ENCODE peak calls at places on chromosomes 2 and 18, in seven cellular contexts. S is H1, M is HepG2, Q is HCT116, I is K562, N is SK-N-SH, H is GM12878. A is an unnamed sample.

GRCh38 chr18:25279133-25279532 is 72.8 kb downstream of the ZNF521 start:
- DNase-seq in I (no peak), H (no peak), M (no peak), N (no peak), S (no peak), Q (no peak), A (no peak)

GRCh38 chr2:169705927-169706326 is 11.7 kb downstream of the PHOSPHO2 start:
- DNase-seq in N (no peak), H (no peak), S (no peak), M (no peak), Q (no peak), I (no peak), A (no peak)

GRCh38 chr18:55794288-55795052 is 206.5 kb upstream of the TCF4 start:
- DNase-seq in S (no peak), N (no peak), I (no peak), Q (no peak), M (no peak), H (no peak), A (no peak)

GRCh38 chr2:177419274-177419673 is 26.7 kb downstream of the AGPS start:
- DNase-seq in S (no peak), H (no peak), M (no peak), N (no peak), I (no peak), Q (no peak), A (no peak)

GRCh38 chr2:55951533-55951932 is 28.0 kb upstream of the EFEMP1 start:
- DNase-seq in N (no peak), I (no peak), H (no peak), Q (no peak), S (no peak), M (no peak), A (no peak)

GRCh38 chr2:70921031-70921430 is 14.7 kb upstream of the ATP6V1B1 start:
- DNase-seq in S (peak), H (no peak), Q (no peak), I (no peak), N (peak), M (no peak), A (no peak)

GRCh38 chr2:238169021-238169707 is 10.4 kb downstream of the ERFE start:
- DNase-seq in I (peak), Q (no peak), M (no peak), S (no peak), N (peak), H (no peak), A (no peak)

GRCh38 chr2:120571015-120571728 is 164.5 kb upstream of the GLI2 start:
- DNase-seq in M (no peak), Q (no peak), H (no peak), N (no peak), I (no peak), S (no peak), A (no peak)

GRCh38 chr18:13577091-13577697 is 149.2 kb downstream of the FAM210A start:
- DNase-seq in Q (no peak), S (no peak), N (no peak), H (peak), M (no peak), I (no peak), A (no peak)

GRCh38 chr2:187580462-187581124 is 26.4 kb upstream of the TFPI start:
- DNase-seq in Q (peak), M (peak), I (peak), N (peak), H (no peak), S (no peak), A (no peak)

GRCh38 chr2:100234141-100234540 is 88.2 kb downstream of the LONRF2 start:
- DNase-seq in N (no peak), S (no peak), M (no peak), I (no peak), H (no peak), Q (no peak), A (no peak)

GRCh38 chr2:121944072-121944829 is 188.8 kb downstream of the TSN start:
- DNase-seq in H (no peak), I (no peak), M (no peak), S (no peak), Q (no peak), N (no peak), A (peak)

GRCh38 chr18:43789234-43790000 is 512.1 kb upstream of the SYT4 start:
- DNase-seq in M (no peak), Q (no peak), N (peak), S (no peak), H (no peak), I (no peak), A (peak)

DNA sequence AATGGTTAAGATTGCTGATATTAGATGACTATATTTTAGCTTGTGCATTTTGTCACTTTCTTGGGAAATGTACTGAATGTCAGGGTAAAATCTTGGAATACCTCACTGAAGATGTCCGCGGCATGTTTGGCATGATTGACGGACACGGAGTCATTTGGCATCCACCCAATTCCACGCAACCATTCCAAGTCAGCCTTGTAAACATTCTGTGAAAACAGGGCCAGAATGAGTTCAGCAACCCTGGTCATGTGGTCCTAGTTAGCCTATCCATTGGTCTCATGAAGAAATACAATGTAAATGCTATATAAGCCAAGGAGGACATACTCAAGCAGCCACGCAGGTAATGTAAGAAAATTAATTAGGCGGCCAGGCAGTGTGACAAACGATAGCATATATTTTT is 159.5 kb downstream of the RIF1 start:
- DNase-seq in I (no peak), N (no peak), M (no peak), Q (no peak), S (no peak), H (no peak), A (peak)
- TF ChIP-seq JUND in I (no peak), N (no peak), M (no peak), Q (no peak), S (no peak), H (no peak), A (no peak)

DNA sequence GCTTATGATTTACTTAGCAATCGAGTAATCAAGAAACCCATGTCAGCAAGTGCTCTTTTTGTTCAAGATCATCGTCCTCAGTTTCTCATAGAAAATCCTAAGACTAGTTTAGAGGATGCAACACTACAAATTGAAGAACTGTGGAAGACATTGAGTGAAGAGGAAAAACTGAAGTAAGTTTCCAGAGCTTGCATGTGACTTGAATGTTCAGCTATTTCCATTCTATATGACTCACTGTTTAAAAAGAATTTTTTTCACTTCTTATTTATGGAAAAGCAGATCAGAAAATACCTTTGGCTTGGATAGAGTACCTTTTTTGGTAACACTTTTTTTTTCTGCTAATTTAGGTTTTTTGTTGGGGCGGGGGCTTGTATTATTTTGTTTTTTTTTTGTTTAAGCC is 70.7 kb downstream of the PMS1 start:
- DNase-seq in Q (no peak), M (no peak), H (no peak), S (no peak), I (no peak), N (no peak), A (no peak)
- TF ChIP-seq JUND in Q (no peak), M (no peak), H (no peak), S (no peak), I (no peak), N (peak), A (no peak)

DNA sequence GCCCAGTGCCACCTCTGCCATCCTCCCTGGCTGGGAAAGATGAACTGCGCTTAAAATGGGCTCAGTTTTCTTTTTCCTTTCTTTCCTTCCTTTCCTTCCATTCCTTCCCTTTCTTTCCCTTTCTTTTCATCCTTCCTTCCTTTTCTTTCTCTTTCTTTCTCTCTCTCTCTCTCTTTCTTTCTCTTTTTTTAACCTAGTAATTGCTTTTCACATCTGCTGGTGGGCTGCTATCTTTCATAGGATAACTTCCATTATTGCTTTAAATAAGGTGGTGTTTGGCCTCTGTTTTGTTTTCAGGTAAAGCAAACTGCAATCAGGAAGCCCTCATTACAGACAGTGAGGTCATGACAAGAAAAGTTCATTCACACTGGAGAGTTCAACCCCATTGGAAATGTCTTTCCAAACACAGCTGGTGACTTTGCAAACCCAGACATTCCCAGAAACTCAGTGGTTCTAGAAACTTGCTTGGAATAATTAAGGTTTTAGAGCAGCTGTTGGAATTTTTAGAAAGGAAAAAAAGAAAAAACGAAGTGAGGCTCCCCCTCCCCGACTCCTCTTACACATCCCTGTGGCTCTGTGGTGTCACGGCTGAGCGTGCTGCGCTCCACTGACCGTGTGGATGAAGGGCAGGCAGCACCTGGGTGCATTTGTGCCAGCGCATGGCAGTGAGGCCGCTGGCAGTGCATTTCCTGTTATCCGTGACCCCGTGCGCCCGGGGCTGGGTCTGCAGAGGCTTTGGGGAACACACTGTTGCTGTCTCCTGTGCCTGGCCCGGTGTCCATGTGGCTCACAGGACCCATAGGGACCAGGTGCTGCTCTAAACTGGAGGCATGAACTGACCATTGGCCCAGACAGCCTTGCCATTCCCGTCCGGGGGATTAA is 76.9 kb downstream of the MBP start:
- DNase-seq in N (no peak), S (no peak), H (no peak), I (no peak), Q (no peak), M (no peak), A (no peak)
- TF ChIP-seq JUND in N (no peak), S (no peak), H (no peak), I (no peak), Q (no peak), M (no peak), A (no peak)

GRCh38 chr2:8300905-8301304 is 381.0 kb upstream of the ID2 start:
- DNase-seq in I (no peak), Q (no peak), H (no peak), N (no peak), S (no peak), M (no peak), A (no peak)

GRCh38 chr2:8297376-8298213 is 384.3 kb upstream of the ID2 start:
- DNase-seq in N (no peak), M (no peak), S (no peak), H (no peak), I (no peak), Q (no peak), A (no peak)

GRCh38 chr2:8300216-8300615 is 381.6 kb upstream of the ID2 start:
- DNase-seq in N (no peak), Q (no peak), M (no peak), I (no peak), S (no peak), H (no peak), A (no peak)

GRCh38 chr2:8298783-8299182 is 383.1 kb upstream of the ID2 start:
- DNase-seq in M (no peak), H (no peak), N (no peak), S (no peak), I (no peak), Q (no peak), A (no peak)

DNA sequence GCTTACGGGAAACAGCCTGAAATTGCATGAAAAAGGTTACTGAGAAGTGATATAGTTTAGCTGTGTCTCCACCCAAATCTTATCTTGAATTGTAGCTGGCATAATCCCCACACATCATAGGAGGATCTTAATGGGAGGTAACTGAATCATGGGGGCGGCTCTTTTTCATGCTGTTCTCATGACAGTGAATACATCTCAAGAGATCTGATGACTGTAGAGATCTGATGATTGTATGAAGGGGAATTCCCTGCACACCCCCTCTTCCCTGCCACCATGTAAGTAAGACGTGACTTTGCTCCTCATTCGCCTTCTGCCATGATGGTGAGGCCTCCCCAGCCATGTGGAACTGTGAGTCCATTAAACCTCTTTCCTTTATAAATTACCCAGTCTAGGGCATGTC is 385.5 kb upstream of the ID2 start:
- DNase-seq in H (no peak), N (no peak), I (no peak), S (no peak), Q (no peak), M (no peak), A (no peak)
- TF ChIP-seq JUND in H (no peak), N (no peak), I (no peak), S (no peak), Q (no peak), M (no peak), A (no peak)

GRCh38 chr18:70288171-70288850 is 534 bp upstream of the SOCS6 start:
- DNase-seq in S (peak), H (no peak), N (no peak), I (no peak), M (peak), Q (no peak), A (peak)
- TF ChIP-seq JUND in S (no peak), H (no peak), N (no peak), I (no peak), M (no peak), Q (no peak), A (no peak)

GRCh38 chr18:79522451-79523220 is 126.9 kb downstream of the NFATC1 start:
- DNase-seq in N (no peak), S (peak), I (no peak), Q (no peak), M (no peak), H (no peak), A (no peak)
- TF ChIP-seq JUND in N (no peak), S (no peak), I (no peak), Q (no peak), M (no peak), H (no peak), A (no peak)

GRCh38 chr2:45699032-45699658 is 47.7 kb downstream of the PRKCE start:
- DNase-seq in Q (no peak), I (no peak), H (no peak), M (no peak), N (no peak), S (no peak), A (no peak)
- TF ChIP-seq JUND in Q (no peak), I (no peak), H (no peak), M (no peak), N (peak), S (no peak), A (no peak)

DNA sequence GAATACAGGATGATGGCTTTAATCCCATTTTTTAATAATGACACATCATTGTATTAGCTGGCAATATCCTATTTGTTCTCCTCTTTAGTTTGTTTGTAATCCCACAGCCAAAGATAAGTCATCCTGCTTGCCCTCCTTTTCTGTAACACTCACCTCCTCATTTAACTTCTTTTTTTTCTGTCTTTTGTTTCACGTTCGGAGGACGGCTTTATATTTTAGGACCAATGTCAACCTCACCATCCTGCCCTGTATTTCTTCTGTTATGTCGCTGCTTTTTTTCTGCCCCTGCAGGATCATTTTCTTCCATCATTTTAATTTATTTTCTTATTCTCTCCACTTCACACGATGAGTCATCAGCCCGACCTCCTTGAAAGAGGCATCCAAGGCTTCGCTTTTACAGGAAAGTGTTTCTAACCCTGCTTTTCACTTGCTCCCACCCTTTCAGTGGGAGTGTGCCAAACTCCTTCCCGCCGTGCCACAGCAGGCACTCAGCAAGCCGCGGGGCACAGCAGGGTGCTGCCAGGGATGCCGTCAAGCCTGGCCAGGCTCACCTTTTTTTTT is 11.4 kb downstream of the RAB31 start:
- DNase-seq in N (no peak), H (no peak), S (no peak), Q (peak), M (no peak), I (no peak), A (no peak)
- TF ChIP-seq JUND in N (peak), H (no peak), S (peak), Q (peak), M (no peak), I (peak), A (no peak)

DNA sequence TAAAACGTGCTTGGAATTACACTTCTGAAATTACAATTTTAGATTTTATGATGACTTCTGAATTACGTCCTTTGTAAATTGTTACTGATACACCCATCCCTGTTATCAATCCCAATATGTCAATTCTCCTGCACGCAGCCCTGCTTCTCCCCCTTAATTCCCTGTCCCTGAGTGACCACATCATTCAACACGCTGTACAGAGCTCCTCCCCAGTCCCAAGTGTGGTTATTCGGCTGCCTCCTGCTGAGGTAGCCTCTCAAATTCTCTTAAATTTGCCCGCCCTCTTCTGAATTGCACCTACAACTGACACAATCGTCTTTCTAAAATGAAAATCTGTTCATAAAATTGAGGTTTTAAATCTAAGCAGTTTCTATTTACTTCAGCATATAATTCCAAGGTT is 10.1 kb downstream of the SERPINB8 start:
- DNase-seq in S (no peak), H (no peak), Q (no peak), I (no peak), N (no peak), M (no peak), A (no peak)
- TF ChIP-seq JUND in S (no peak), H (no peak), Q (no peak), I (no peak), N (no peak), M (no peak), A (no peak)